ENCODE peak calls at places on chromosomes 5 and 9, in ten cellular contexts. E is OCI-M1; X is NCI-H774; S is neural crest cell; P is sigmoid colon; C is NCI-H1105 treated with DMSO at 0.1 percent for 48 hours; B is osteocyte; T is HCEC 1CT; J is SW480; Y is activated T-helper 1 cell treated with anti-CD3 and anti-CD28 coated beads, Interleukin-2, amount 50 U/mL, for 16 hours. A is an unnamed sample.

GRCh38 chr5:74232281-74232680 is 408.2 kb downstream of the ENC1 start:
- DNase-seq in E (no peak), X (no peak), S (no peak), P (no peak), C (no peak), B (no peak), T (peak), J (peak), Y (no peak), A (no peak)

GRCh38 chr5:446066-446725 is 3.2 kb downstream of the EXOC3 start:
- DNase-seq in E (no peak), X (no peak), S (no peak), P (peak), C (no peak), B (no peak), T (no peak), J (no peak), Y (no peak), A (no peak)

GRCh38 chr5:170251462-170251861 is 18.7 kb downstream of the C5orf58 start:
- DNase-seq in E (no peak), X (no peak), S (no peak), P (no peak), C (peak), B (no peak), T (no peak), J (no peak), Y (no peak), A (no peak)

GRCh38 chr9:13718086-13718485 is 438.6 kb upstream of the MPDZ start:
- DNase-seq in E (no peak), X (no peak), S (no peak), P (no peak), C (no peak), B (no peak), T (no peak), J (no peak), Y (no peak), A (no peak)

GRCh38 chr9:78874056-78874455 is 577.1 kb downstream of the PSAT1 start:
- DNase-seq in E (no peak), X (no peak), S (no peak), P (no peak), C (no peak), B (no peak), T (no peak), J (no peak), Y (no peak), A (no peak)

GRCh38 chr5:137091473-137091872 is 407.7 kb downstream of the SPOCK1 start:
- DNase-seq in E (no peak), X (no peak), S (no peak), P (no peak), C (peak), B (no peak), T (no peak), J (no peak), Y (no peak), A (no peak)

GRCh38 chr5:33840927-33841547 is 50.8 kb downstream of the ADAMTS12 start:
- DNase-seq in E (no peak), X (no peak), S (no peak), P (no peak), C (no peak), B (no peak), T (no peak), J (no peak), Y (no peak), A (no peak)

GRCh38 chr9:79184821-79185220 is 386.9 kb upstream of the TLE4 start:
- DNase-seq in E (no peak), X (no peak), S (no peak), P (no peak), C (no peak), B (no peak), T (no peak), J (no peak), Y (no peak), A (no peak)

GRCh38 chr5:132807163-132807838 is 5.8 kb upstream of the SOWAHA start:
- DNase-seq in E (peak), X (no peak), S (peak), P (peak), C (no peak), B (no peak), T (no peak), J (peak), Y (no peak), A (no peak)

GRCh38 chr5:5881294-5881693 is 458.8 kb downstream of the ICE1 start:
- DNase-seq in E (no peak), X (peak), S (no peak), P (no peak), C (peak), B (peak), T (no peak), J (no peak), Y (no peak), A (no peak)

GRCh38 chr9:114803886-114804285 is 2.0 kb downstream of the TNFSF15 start:
- DNase-seq in E (no peak), X (no peak), S (no peak), P (no peak), C (no peak), B (no peak), T (peak), J (no peak), Y (no peak), A (no peak)

GRCh38 chr5:78803386-78803785 is 154.8 kb upstream of the LHFPL2 start:
- DNase-seq in E (no peak), X (no peak), S (no peak), P (peak), C (no peak), B (no peak), T (no peak), J (no peak), Y (no peak), A (no peak)

GRCh38 chr5:165139730-165140129 is 1634.3 kb downstream of the MAT2B start:
- DNase-seq in E (peak), X (no peak), S (no peak), P (no peak), C (no peak), B (no peak), T (no peak), J (no peak), Y (no peak), A (no peak)

GRCh38 chr5:36442352-36442751 is 140.7 kb upstream of the RANBP3L start:
- DNase-seq in E (peak), X (no peak), S (no peak), P (no peak), C (no peak), B (no peak), T (no peak), J (peak), Y (no peak), A (no peak)

GRCh38 chr9:24464321-24464951 is 81.3 kb downstream of the IZUMO3 start:
- DNase-seq in E (no peak), X (no peak), S (no peak), P (no peak), C (no peak), B (no peak), T (no peak), J (no peak), Y (no peak), A (peak)

GRCh38 chr9:123743737-123744136 is 186.2 kb downstream of the DENND1A start:
- DNase-seq in E (no peak), X (no peak), S (no peak), P (no peak), C (no peak), B (no peak), T (no peak), J (no peak), Y (no peak), A (no peak)

GRCh38 chr9:113369583-113370140 is 7.1 kb downstream of the HDHD3 start:
- DNase-seq in E (no peak), X (no peak), S (no peak), P (no peak), C (no peak), B (no peak), T (no peak), J (no peak), Y (no peak), A (no peak)

GRCh38 chr5:145237843-145238242 is 597.3 kb downstream of the PRELID2 start:
- DNase-seq in E (peak), X (peak), S (peak), P (no peak), C (peak), B (no peak), T (peak), J (peak), Y (no peak), A (peak)

GRCh38 chr9:122904466-122904822 is 715 bp downstream of the RC3H2 start:
- DNase-seq in E (peak), X (peak), S (peak), P (no peak), C (no peak), B (no peak), T (peak), J (peak), Y (no peak), A (peak)

GRCh38 chr5:38403407-38403806 is 145.0 kb downstream of the EGFLAM start:
- DNase-seq in E (no peak), X (no peak), S (no peak), P (no peak), C (no peak), B (no peak), T (peak), J (no peak), Y (no peak), A (no peak)

GRCh38 chr9:108673386-108673785 is 182.4 kb downstream of the ACTL7B start:
- DNase-seq in E (no peak), X (no peak), S (no peak), P (no peak), C (no peak), B (no peak), T (peak), J (no peak), Y (no peak), A (no peak)

GRCh38 chr9:107226431-107226830 is 56.6 kb upstream of the RAD23B start:
- DNase-seq in E (peak), X (no peak), S (no peak), P (no peak), C (no peak), B (no peak), T (no peak), J (no peak), Y (no peak), A (no peak)

A was measured in RKO.